ENCODE peak calls at places on chromosomes 7 and 10, in four cellular contexts. R is MV-4-11, C is T-helper 17 cell, Y is coronary artery. B is an unnamed sample.

GRCh38 chr10:11434323-11434722 is 177.1 kb downstream of the USP6NL start:
- DNase-seq in R (no peak), C (no peak), Y (no peak), B (no peak)

GRCh38 chr10:58023341-58024073 is 244.2 kb downstream of the IPMK start:
- DNase-seq in R (peak; percentile 5), C (no peak), Y (no peak), B (no peak)

GRCh38 chr10:34760606-34761005 is 54.5 kb downstream of the PARD3 start:
- DNase-seq in R (no peak), C (no peak), Y (no peak), B (no peak)

GRCh38 chr7:50068026-50068425 is 25.0 kb downstream of the ZPBP start:
- DNase-seq in R (no peak), C (no peak), Y (no peak), B (peak; percentile 36)

GRCh38 chr10:118108194-118109026 is 61.7 kb upstream of the RAB11FIP2 start:
- DNase-seq in R (no peak), C (no peak), Y (no peak), B (no peak)

GRCh38 chr7:23062452-23062851 is 43.1 kb upstream of the KLHL7 start:
- DNase-seq in R (no peak), C (no peak), Y (no peak), B (no peak)

GRCh38 chr7:127114739-127115265 is 137.9 kb downstream of the GRM8 start:
- DNase-seq in R (no peak), C (no peak), Y (no peak), B (no peak)

GRCh38 chr10:5887029-5887428 is 2.7 kb downstream of the ANKRD16 start:
- DNase-seq in R (no peak), C (no peak), Y (no peak), B (no peak)

GRCh38 chr7:55193245-55193644 is 171.9 kb upstream of the LANCL2 start:
- DNase-seq in R (no peak), C (no peak), Y (peak; percentile 62), B (no peak)

GRCh38 chr7:2637505-2638223 is 5.9 kb downstream of the TTYH3 start:
- DNase-seq in R (peak; percentile 87), C (no peak), Y (no peak), B (no peak)

GRCh38 chr10:97640868-97641811 is 669 bp downstream of the PI4K2A start:
- DNase-seq in R (peak; percentile 35), C (no peak), Y (peak; percentile 81), B (no peak)

GRCh38 chr7:149495785-149496641 is 1.6 kb downstream of the ZNF746 start:
- DNase-seq in R (peak; percentile 14), C (no peak), Y (no peak), B (peak; percentile 61)